ENCODE peak calls at places on chromosomes 1 and 21, in seven cellular contexts. E is PC-9; A is CD8-positive, alpha-beta memory T cell; V is NCI-H510A treated with DMSO at 0.1 percent for 48 hours; R is AG09319; O is kidney; J is iris pigment epithelial cell. T is an unnamed sample.

GRCh38 chr21:34704119-34704518 is 35.3 kb downstream of the CLIC6 start:
- DNase-seq in O (no peak), J (peak), V (no peak), E (no peak), R (peak), A (no peak), T (no peak)

GRCh38 chr1:203378529-203379271 is 27.8 kb upstream of the FMOD start:
- DNase-seq in V (no peak), R (no peak), E (no peak), O (no peak), J (no peak), A (no peak), T (peak)

GRCh38 chr1:2438038-2438437 is 25.7 kb upstream of the PEX10 start:
- DNase-seq in E (no peak), A (no peak), R (no peak), J (no peak), V (no peak), O (no peak), T (no peak)

GRCh38 chr1:66335859-66336640 is 197.9 kb upstream of the SGIP1 start:
- DNase-seq in A (peak), R (no peak), J (peak), E (no peak), O (peak), V (no peak), T (peak)

GRCh38 chr1:106055900-106056299 is 1000.6 kb upstream of the PRMT6 start:
- DNase-seq in E (no peak), V (no peak), R (no peak), J (no peak), O (no peak), A (no peak), T (no peak)

GRCh38 chr1:89600792-89601191 is 32.1 kb upstream of the LRRC8C start:
- DNase-seq in R (no peak), A (no peak), V (no peak), J (no peak), O (no peak), E (no peak), T (no peak)

GRCh38 chr1:1032428-1032827 is 12.5 kb downstream of the AGRN start:
- DNase-seq in J (no peak), R (no peak), V (no peak), E (no peak), A (no peak), O (no peak), T (peak)

GRCh38 chr1:205298191-205298994 is 23.2 kb downstream of the NUAK2 start:
- DNase-seq in E (peak), J (peak), O (peak), R (peak), A (no peak), V (peak), T (peak)

GRCh38 chr1:90507173-90507572 is 209.9 kb downstream of the BARHL2 start:
- DNase-seq in V (no peak), J (no peak), A (no peak), E (no peak), O (no peak), R (no peak), T (no peak)